ENCODE peak calls at places on chromosomes 2 and 18, in six cellular contexts. One of them, this sample, is unnamed.

GRCh38 chr18:245282-245847 is 22.5 kb downstream of the THOC1 start:
- DNase-seq in esophagus muscularis mucosa: no peak
- DNase-seq in breast epithelium: no peak
- DNase-seq in neural progenitor cell: no peak
- DNase-seq in colonic mucosa: no peak
- DNase-seq in uterus: no peak
- DNase-seq in this sample: no peak

GRCh38 chr18:40938615-40939014 is 1016.4 kb upstream of the PIK3C3 start:
- DNase-seq in breast epithelium: no peak
- DNase-seq in neural progenitor cell: no peak
- DNase-seq in uterus: no peak
- DNase-seq in colonic mucosa: no peak
- DNase-seq in esophagus muscularis mucosa: no peak
- DNase-seq in this sample: no peak

GRCh38 chr2:101803945-101804696 is 106.6 kb downstream of the MAP4K4 start:
- DNase-seq in breast epithelium: no peak
- DNase-seq in uterus: no peak
- DNase-seq in neural progenitor cell: peak
- DNase-seq in colonic mucosa: no peak
- DNase-seq in esophagus muscularis mucosa: no peak
- DNase-seq in this sample: no peak

GRCh38 chr18:8705941-8706544 is 687 bp downstream of the MTCL1 start:
- DNase-seq in esophagus muscularis mucosa: peak
- DNase-seq in uterus: no peak
- DNase-seq in breast epithelium: no peak
- DNase-seq in colonic mucosa: no peak
- DNase-seq in neural progenitor cell: peak
- DNase-seq in this sample: no peak

GRCh38 chr2:236749346-236749745 is 179.7 kb downstream of the ACKR3 start:
- DNase-seq in esophagus muscularis mucosa: no peak
- DNase-seq in colonic mucosa: no peak
- DNase-seq in neural progenitor cell: no peak
- DNase-seq in breast epithelium: no peak
- DNase-seq in uterus: no peak
- DNase-seq in this sample: no peak

GRCh38 chr2:100196786-100197494 is 54.5 kb upstream of the AFF3 start:
- DNase-seq in breast epithelium: no peak
- DNase-seq in esophagus muscularis mucosa: no peak
- DNase-seq in uterus: peak
- DNase-seq in colonic mucosa: no peak
- DNase-seq in neural progenitor cell: no peak
- DNase-seq in this sample: no peak

GRCh38 chr2:215702116-215702905 is 266.4 kb upstream of the FN1 start:
- DNase-seq in neural progenitor cell: no peak
- DNase-seq in uterus: no peak
- DNase-seq in esophagus muscularis mucosa: no peak
- DNase-seq in breast epithelium: no peak
- DNase-seq in colonic mucosa: no peak
- DNase-seq in this sample: no peak

GRCh38 chr2:2750867-2751714 is 420.0 kb upstream of the MYT1L start:
- DNase-seq in colonic mucosa: no peak
- DNase-seq in neural progenitor cell: no peak
- DNase-seq in breast epithelium: no peak
- DNase-seq in uterus: no peak
- DNase-seq in esophagus muscularis mucosa: no peak
- DNase-seq in this sample: no peak

GRCh38 chr2:165455940-165456479 is 13.5 kb upstream of the CSRNP3 start:
- DNase-seq in uterus: no peak
- DNase-seq in esophagus muscularis mucosa: no peak
- DNase-seq in colonic mucosa: no peak
- DNase-seq in neural progenitor cell: no peak
- DNase-seq in breast epithelium: no peak
- DNase-seq in this sample: no peak

GRCh38 chr18:70627100-70627802 is 338.4 kb downstream of the SOCS6 start:
- DNase-seq in uterus: no peak
- DNase-seq in esophagus muscularis mucosa: no peak
- DNase-seq in breast epithelium: no peak
- DNase-seq in neural progenitor cell: no peak
- DNase-seq in colonic mucosa: no peak
- DNase-seq in this sample: no peak

GRCh38 chr2:161122772-161123530 is 37.3 kb upstream of the TANK start:
- DNase-seq in uterus: peak
- DNase-seq in colonic mucosa: peak
- DNase-seq in neural progenitor cell: no peak
- DNase-seq in esophagus muscularis mucosa: no peak
- DNase-seq in breast epithelium: peak
- DNase-seq in this sample: no peak
- H3K27ac ChIP-seq in uterus: peak
- H3K27ac ChIP-seq in colonic mucosa: peak
- H3K27ac ChIP-seq in neural progenitor cell: no peak
- H3K27ac ChIP-seq in esophagus muscularis mucosa: peak
- H3K27ac ChIP-seq in breast epithelium: peak
- H3K27ac ChIP-seq in this sample: peak

GRCh38 chr18:47777626-47778025 is 152.8 kb downstream of the SMAD2 start:
- DNase-seq in neural progenitor cell: no peak
- DNase-seq in colonic mucosa: no peak
- DNase-seq in esophagus muscularis mucosa: peak
- DNase-seq in uterus: no peak
- DNase-seq in breast epithelium: no peak
- DNase-seq in this sample: no peak
- TF ChIP-seq CTCF in neural progenitor cell: no peak
- TF ChIP-seq CTCF in colonic mucosa: no peak
- TF ChIP-seq CTCF in esophagus muscularis mucosa: no peak
- TF ChIP-seq CTCF in uterus: no peak
- TF ChIP-seq CTCF in breast epithelium: no peak
- TF ChIP-seq CTCF in this sample: no peak

DNA sequence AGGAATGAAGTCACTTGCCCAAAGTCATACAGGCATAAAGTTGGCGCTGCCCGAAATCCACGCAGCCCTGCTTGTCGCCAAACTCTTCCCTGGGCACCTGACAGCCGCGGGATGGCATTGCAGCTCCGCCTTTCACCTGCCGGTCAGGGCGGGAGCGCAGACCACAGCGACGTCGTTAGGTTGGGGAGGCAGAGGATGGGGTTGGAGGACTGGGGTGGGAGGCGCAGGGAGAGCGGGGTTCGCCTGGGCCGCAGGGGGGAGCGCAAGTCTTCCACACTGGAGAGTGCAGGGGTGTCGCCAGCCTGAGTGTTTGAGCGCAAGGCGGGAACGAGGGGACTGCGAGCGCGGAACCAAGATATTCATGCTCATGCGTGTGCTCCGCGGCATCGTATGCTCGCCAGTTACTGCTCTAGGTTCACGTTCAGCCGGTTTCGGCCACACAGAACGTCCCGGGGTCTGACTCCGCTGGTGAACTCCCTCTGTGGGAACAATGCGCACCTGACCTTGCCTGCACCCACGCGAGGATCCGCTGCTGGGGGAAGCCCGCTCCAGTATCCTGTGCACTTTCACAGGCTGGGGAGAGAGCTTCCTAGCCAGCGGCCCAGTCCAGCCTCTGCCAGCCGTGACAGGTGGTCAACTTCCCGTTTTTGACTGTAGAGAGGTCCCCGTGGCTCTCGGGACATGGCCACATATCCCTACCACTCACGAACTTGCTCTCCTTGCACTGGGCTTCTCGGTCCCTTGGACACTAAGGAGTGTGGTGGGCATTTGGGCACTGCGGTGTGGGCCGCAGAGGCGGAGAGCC is 767 bp upstream of the NPPC start:
- DNase-seq in esophagus muscularis mucosa: no peak
- DNase-seq in uterus: no peak
- DNase-seq in neural progenitor cell: peak
- DNase-seq in breast epithelium: no peak
- DNase-seq in colonic mucosa: no peak
- DNase-seq in this sample: peak
- H3K4me3 ChIP-seq in esophagus muscularis mucosa: peak
- H3K4me3 ChIP-seq in uterus: peak
- H3K4me3 ChIP-seq in neural progenitor cell: peak
- H3K4me3 ChIP-seq in breast epithelium: peak
- H3K4me3 ChIP-seq in colonic mucosa: peak
- H3K4me3 ChIP-seq in this sample: peak

DNA sequence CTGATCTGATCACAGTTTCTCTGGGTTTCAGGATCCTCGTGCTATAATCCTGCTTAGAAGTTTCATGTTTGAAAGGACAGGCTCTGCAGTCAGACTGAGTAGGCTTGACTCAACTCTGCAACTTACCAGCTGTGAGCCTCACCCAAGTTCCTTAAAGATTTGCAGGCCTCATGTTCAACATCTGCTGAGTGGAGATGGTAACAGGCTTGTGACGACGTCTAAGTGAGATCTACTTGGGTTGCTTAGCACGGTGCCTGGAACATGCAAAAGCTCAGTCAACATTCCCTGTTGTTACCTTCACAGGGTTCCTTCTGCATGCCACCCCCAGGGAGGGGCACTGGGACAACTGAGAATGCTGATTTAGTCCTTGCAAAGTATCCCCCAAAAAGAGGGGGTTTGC is 164.2 kb downstream of the C1D start:
- DNase-seq in uterus: no peak
- DNase-seq in esophagus muscularis mucosa: no peak
- DNase-seq in breast epithelium: no peak
- DNase-seq in neural progenitor cell: no peak
- DNase-seq in colonic mucosa: no peak
- DNase-seq in this sample: no peak
- H3K27ac ChIP-seq in uterus: no peak
- H3K27ac ChIP-seq in esophagus muscularis mucosa: no peak
- H3K27ac ChIP-seq in breast epithelium: no peak
- H3K27ac ChIP-seq in neural progenitor cell: no peak
- H3K27ac ChIP-seq in colonic mucosa: no peak
- H3K27ac ChIP-seq in this sample: no peak

DNA sequence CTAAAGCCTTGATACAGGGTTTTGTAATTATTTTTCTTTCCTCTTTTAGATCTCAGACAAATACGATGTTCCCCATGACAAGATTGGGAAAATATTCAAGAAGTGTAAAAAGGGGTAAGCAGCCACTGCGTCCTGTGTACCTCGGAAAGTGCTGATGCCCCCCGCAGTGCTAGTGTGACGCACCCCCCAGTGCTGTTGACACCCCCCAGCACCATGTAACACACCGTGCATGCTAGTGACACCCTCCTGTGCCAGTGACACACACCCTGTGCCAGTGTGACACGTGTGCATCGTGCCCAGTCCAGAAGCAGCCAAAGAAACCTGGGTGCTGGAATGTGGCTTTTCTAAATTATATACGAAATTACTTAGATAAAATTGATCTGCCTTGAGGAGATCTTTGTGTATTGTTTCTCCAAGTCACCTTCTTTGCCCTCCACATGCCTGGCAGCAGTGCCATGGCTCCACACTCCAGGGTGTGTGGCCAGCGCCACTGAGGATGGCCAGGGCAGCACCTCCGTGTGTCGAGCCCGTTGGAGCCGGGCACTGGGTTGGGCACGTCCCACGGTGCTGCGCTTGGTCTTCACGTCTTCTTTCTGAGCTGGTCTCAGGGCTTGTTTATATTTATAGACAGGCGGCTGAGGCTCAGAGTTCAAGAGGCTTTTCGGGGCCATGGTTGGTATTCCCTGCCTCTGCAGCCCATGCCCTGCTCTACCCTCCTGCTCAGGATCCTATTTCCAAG is 44.3 kb upstream of the KLF11 start:
- DNase-seq in neural progenitor cell: no peak
- DNase-seq in esophagus muscularis mucosa: no peak
- DNase-seq in breast epithelium: no peak
- DNase-seq in uterus: peak
- DNase-seq in colonic mucosa: no peak
- DNase-seq in this sample: peak
- TF ChIP-seq CTCF in neural progenitor cell: no peak
- TF ChIP-seq CTCF in esophagus muscularis mucosa: no peak
- TF ChIP-seq CTCF in breast epithelium: no peak
- TF ChIP-seq CTCF in uterus: no peak
- TF ChIP-seq CTCF in colonic mucosa: no peak
- TF ChIP-seq CTCF in this sample: no peak

GRCh38 chr2:12455626-12456025 is 261.1 kb upstream of the TRIB2 start:
- DNase-seq in colonic mucosa: no peak
- DNase-seq in neural progenitor cell: no peak
- DNase-seq in uterus: no peak
- DNase-seq in breast epithelium: no peak
- DNase-seq in esophagus muscularis mucosa: no peak
- DNase-seq in this sample: no peak

GRCh38 chr2:12448846-12449480 is 267.8 kb upstream of the TRIB2 start:
- DNase-seq in esophagus muscularis mucosa: no peak
- DNase-seq in colonic mucosa: no peak
- DNase-seq in breast epithelium: no peak
- DNase-seq in uterus: no peak
- DNase-seq in neural progenitor cell: no peak
- DNase-seq in this sample: no peak

GRCh38 chr2:12452211-12452610 is 264.5 kb upstream of the TRIB2 start:
- DNase-seq in esophagus muscularis mucosa: no peak
- DNase-seq in neural progenitor cell: no peak
- DNase-seq in colonic mucosa: no peak
- DNase-seq in breast epithelium: no peak
- DNase-seq in uterus: no peak
- DNase-seq in this sample: no peak

GRCh38 chr2:12453731-12454130 is 263.0 kb upstream of the TRIB2 start:
- DNase-seq in neural progenitor cell: no peak
- DNase-seq in esophagus muscularis mucosa: no peak
- DNase-seq in uterus: no peak
- DNase-seq in colonic mucosa: no peak
- DNase-seq in breast epithelium: no peak
- DNase-seq in this sample: no peak

DNA sequence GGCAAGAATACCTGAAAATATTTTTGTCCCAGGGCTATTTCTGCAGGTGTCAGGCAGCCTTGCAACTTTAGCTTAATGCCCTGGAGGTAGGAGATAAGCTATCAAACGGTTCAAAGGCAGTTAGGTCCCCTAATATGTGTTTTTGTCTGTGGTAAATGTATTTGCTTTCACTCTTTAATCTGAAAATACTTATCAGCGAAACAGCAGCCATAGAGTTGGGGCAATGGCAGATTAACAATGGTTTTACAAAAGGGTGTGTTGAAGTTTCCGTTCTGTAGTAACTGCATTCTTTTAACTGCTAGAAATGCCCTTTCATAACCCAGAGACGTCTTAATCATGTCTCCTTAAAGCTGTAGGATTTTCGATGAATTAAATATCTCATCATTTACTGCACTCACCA is 265.0 kb upstream of the TRIB2 start:
- DNase-seq in uterus: no peak
- DNase-seq in neural progenitor cell: no peak
- DNase-seq in breast epithelium: no peak
- DNase-seq in colonic mucosa: no peak
- DNase-seq in esophagus muscularis mucosa: no peak
- DNase-seq in this sample: no peak
- H3K4me3 ChIP-seq in uterus: no peak
- H3K4me3 ChIP-seq in neural progenitor cell: no peak
- H3K4me3 ChIP-seq in breast epithelium: no peak
- H3K4me3 ChIP-seq in colonic mucosa: no peak
- H3K4me3 ChIP-seq in esophagus muscularis mucosa: peak
- H3K4me3 ChIP-seq in this sample: peak